ENCODE peak calls at places on chromosome 13, in seven cellular contexts. One of them, this sample, is unnamed.

GRCh38 chr13:57632276-57633140 is 964 bp downstream of the PCDH17 start:
- DNase-seq in mesendoderm: peak; percentile 72
- DNase-seq in GM23248: no peak
- DNase-seq in K562: no peak
- DNase-seq in fibroblast of lung: peak; percentile 31
- DNase-seq in NT2/D1: no peak
- DNase-seq in neuronal stem cell: no peak
- DNase-seq in this sample: peak; percentile 0

GRCh38 chr13:52599853-52600603 is 42.2 kb upstream of the HNRNPA1L2 start:
- DNase-seq in K562: no peak
- DNase-seq in NT2/D1: no peak
- DNase-seq in GM23248: peak; percentile 67
- DNase-seq in fibroblast of lung: peak; percentile 26
- DNase-seq in neuronal stem cell: no peak
- DNase-seq in mesendoderm: peak; percentile 41
- DNase-seq in this sample: peak; percentile 69

GRCh38 chr13:44436589-44437337 is 63.1 kb downstream of the SERP2 start:
- DNase-seq in neuronal stem cell: peak; percentile 90
- DNase-seq in GM23248: peak; percentile 92
- DNase-seq in K562: peak; percentile 84
- DNase-seq in fibroblast of lung: peak; percentile 96
- DNase-seq in NT2/D1: peak; percentile 84
- DNase-seq in mesendoderm: peak; percentile 98
- DNase-seq in this sample: peak; percentile 95

GRCh38 chr13:76725211-76725610 is 161.0 kb downstream of the KCTD12 start:
- DNase-seq in neuronal stem cell: no peak
- DNase-seq in mesendoderm: no peak
- DNase-seq in K562: no peak
- DNase-seq in NT2/D1: no peak
- DNase-seq in fibroblast of lung: peak; percentile 48
- DNase-seq in GM23248: peak; percentile 68
- DNase-seq in this sample: peak; percentile 74

GRCh38 chr13:45851171-45851889 is at the start of gene SIAH3:
- DNase-seq in mesendoderm: peak; percentile 46
- DNase-seq in NT2/D1: no peak
- DNase-seq in neuronal stem cell: no peak
- DNase-seq in fibroblast of lung: peak; percentile 21
- DNase-seq in K562: no peak
- DNase-seq in GM23248: peak; percentile 20
- DNase-seq in this sample: peak; percentile 19

GRCh38 chr13:79987323-79987722 is 353.6 kb downstream of the SPRY2 start:
- DNase-seq in NT2/D1: no peak
- DNase-seq in mesendoderm: no peak
- DNase-seq in GM23248: peak; percentile 74
- DNase-seq in fibroblast of lung: no peak
- DNase-seq in K562: no peak
- DNase-seq in neuronal stem cell: no peak
- DNase-seq in this sample: peak; percentile 82

GRCh38 chr13:67742478-67742877 is 512.3 kb upstream of the PCDH9 start:
- DNase-seq in K562: no peak
- DNase-seq in neuronal stem cell: no peak
- DNase-seq in NT2/D1: no peak
- DNase-seq in fibroblast of lung: no peak
- DNase-seq in mesendoderm: peak; percentile 70
- DNase-seq in GM23248: no peak
- DNase-seq in this sample: no peak

GRCh38 chr13:50030315-50030714 is 15.1 kb downstream of the KCNRG start:
- DNase-seq in NT2/D1: no peak
- DNase-seq in mesendoderm: peak; percentile 75
- DNase-seq in K562: no peak
- DNase-seq in GM23248: peak; percentile 3
- DNase-seq in fibroblast of lung: no peak
- DNase-seq in neuronal stem cell: no peak
- DNase-seq in this sample: no peak

GRCh38 chr13:44843403-44843802 is 145.9 kb downstream of the NUFIP1 start:
- DNase-seq in NT2/D1: no peak
- DNase-seq in K562: no peak
- DNase-seq in GM23248: peak; percentile 68
- DNase-seq in mesendoderm: no peak
- DNase-seq in fibroblast of lung: no peak
- DNase-seq in neuronal stem cell: no peak
- DNase-seq in this sample: peak; percentile 32

GRCh38 chr13:107351305-107351704 is 783.4 kb upstream of the ARGLU1 start:
- DNase-seq in NT2/D1: no peak
- DNase-seq in neuronal stem cell: no peak
- DNase-seq in mesendoderm: peak; percentile 98
- DNase-seq in GM23248: no peak
- DNase-seq in K562: no peak
- DNase-seq in fibroblast of lung: peak; percentile 19
- DNase-seq in this sample: no peak

GRCh38 chr13:67620665-67621064 is 390.5 kb upstream of the PCDH9 start:
- DNase-seq in GM23248: no peak
- DNase-seq in mesendoderm: no peak
- DNase-seq in neuronal stem cell: no peak
- DNase-seq in NT2/D1: no peak
- DNase-seq in fibroblast of lung: peak; percentile 89
- DNase-seq in K562: no peak
- DNase-seq in this sample: peak; percentile 46

GRCh38 chr13:27620377-27621115 is at the start of gene LNX2:
- DNase-seq in K562: peak; percentile 93
- DNase-seq in neuronal stem cell: peak; percentile 96
- DNase-seq in NT2/D1: peak; percentile 87
- DNase-seq in GM23248: peak; percentile 99
- DNase-seq in fibroblast of lung: peak; percentile 95
- DNase-seq in mesendoderm: peak; percentile 99
- DNase-seq in this sample: peak; percentile 99

GRCh38 chr13:76667551-76667950 is 218.7 kb downstream of the KCTD12 start:
- DNase-seq in fibroblast of lung: peak; percentile 87
- DNase-seq in K562: no peak
- DNase-seq in neuronal stem cell: no peak
- DNase-seq in NT2/D1: no peak
- DNase-seq in GM23248: peak; percentile 82
- DNase-seq in mesendoderm: peak; percentile 19
- DNase-seq in this sample: peak; percentile 87

GRCh38 chr13:35164324-35164932 is 222.4 kb downstream of the NBEA start:
- DNase-seq in NT2/D1: no peak
- DNase-seq in K562: peak; percentile 12
- DNase-seq in neuronal stem cell: peak; percentile 20
- DNase-seq in mesendoderm: peak; percentile 48
- DNase-seq in fibroblast of lung: peak; percentile 55
- DNase-seq in GM23248: peak; percentile 61
- DNase-seq in this sample: peak; percentile 83

GRCh38 chr13:44298314-44298713 is 75.3 kb upstream of the SERP2 start:
- DNase-seq in mesendoderm: no peak
- DNase-seq in K562: no peak
- DNase-seq in fibroblast of lung: no peak
- DNase-seq in GM23248: peak; percentile 9
- DNase-seq in NT2/D1: no peak
- DNase-seq in neuronal stem cell: no peak
- DNase-seq in this sample: no peak

GRCh38 chr13:35478384-35479222 is 2.1 kb upstream of the MAB21L1 start:
- DNase-seq in mesendoderm: peak; percentile 43
- DNase-seq in NT2/D1: no peak
- DNase-seq in fibroblast of lung: no peak
- DNase-seq in neuronal stem cell: peak; percentile 55
- DNase-seq in GM23248: no peak
- DNase-seq in K562: no peak
- DNase-seq in this sample: peak; percentile 70

GRCh38 chr13:31029129-31029528 is 96.7 kb downstream of the TEX26 start:
- DNase-seq in neuronal stem cell: no peak
- DNase-seq in GM23248: peak; percentile 17
- DNase-seq in NT2/D1: no peak
- DNase-seq in fibroblast of lung: no peak
- DNase-seq in mesendoderm: peak; percentile 39
- DNase-seq in K562: no peak
- DNase-seq in this sample: no peak

GRCh38 chr13:60617863-60618733 is 221.1 kb downstream of the TDRD3 start:
- DNase-seq in fibroblast of lung: peak; percentile 13
- DNase-seq in mesendoderm: peak; percentile 80
- DNase-seq in K562: peak; percentile 3
- DNase-seq in NT2/D1: peak; percentile 27
- DNase-seq in neuronal stem cell: no peak
- DNase-seq in GM23248: peak; percentile 68
- DNase-seq in this sample: peak; percentile 27

GRCh38 chr13:27024062-27024461 is 147.5 kb downstream of the USP12 start:
- DNase-seq in K562: no peak
- DNase-seq in mesendoderm: no peak
- DNase-seq in fibroblast of lung: no peak
- DNase-seq in GM23248: no peak
- DNase-seq in neuronal stem cell: no peak
- DNase-seq in NT2/D1: no peak
- DNase-seq in this sample: no peak

DNA sequence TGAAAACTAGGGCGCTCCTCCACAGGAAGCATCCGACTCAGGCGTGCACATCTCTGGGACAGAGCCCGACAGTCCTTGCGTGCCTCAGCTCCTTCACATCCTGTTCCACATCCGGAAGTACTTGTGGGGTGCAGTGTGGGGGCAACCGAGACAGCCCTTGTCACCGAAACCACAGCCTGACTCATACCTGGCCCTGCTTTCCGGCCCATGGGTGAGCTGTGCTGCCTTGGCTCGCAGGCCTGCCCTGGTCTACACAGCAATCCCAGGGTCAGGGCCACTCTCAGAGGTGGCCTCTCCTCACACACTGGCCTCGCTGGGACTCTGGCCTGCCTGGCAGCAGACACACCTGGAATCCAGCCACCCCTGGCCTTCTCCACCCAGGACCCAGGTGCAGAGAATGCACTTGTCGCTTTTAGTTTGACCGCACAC is 100.4 kb downstream of the STK24 start:
- DNase-seq in GM23248: peak; percentile 95
- DNase-seq in K562: peak; percentile 79
- DNase-seq in mesendoderm: peak; percentile 80
- DNase-seq in NT2/D1: no peak
- DNase-seq in fibroblast of lung: peak; percentile 77
- DNase-seq in neuronal stem cell: no peak
- DNase-seq in this sample: peak; percentile 77
- H3K9ac ChIP-seq in GM23248: peak overlapping the region; percentile 59
- H3K9ac ChIP-seq in K562: peak overlapping the region; percentile 79
- H3K9ac ChIP-seq in mesendoderm: peak overlapping the region; percentile 45
- H3K9ac ChIP-seq in NT2/D1: peak overlapping the region; percentile 56
- H3K9ac ChIP-seq in fibroblast of lung: no peak overlapping the region
- H3K9ac ChIP-seq in neuronal stem cell: peak overlapping the region; percentile 75
- H3K9ac ChIP-seq in this sample: no peak overlapping the region

GRCh38 chr13:91119643-91120042 is 227.8 kb upstream of the MIR17HG start:
- DNase-seq in GM23248: no peak
- DNase-seq in K562: no peak
- DNase-seq in mesendoderm: no peak
- DNase-seq in fibroblast of lung: no peak
- DNase-seq in neuronal stem cell: no peak
- DNase-seq in NT2/D1: no peak
- DNase-seq in this sample: no peak

GRCh38 chr13:91122766-91123165 is 224.7 kb upstream of the MIR17HG start:
- DNase-seq in neuronal stem cell: no peak
- DNase-seq in NT2/D1: no peak
- DNase-seq in mesendoderm: no peak
- DNase-seq in K562: no peak
- DNase-seq in fibroblast of lung: no peak
- DNase-seq in GM23248: no peak
- DNase-seq in this sample: no peak

GRCh38 chr13:91127995-91128394 is 219.5 kb upstream of the MIR17HG start:
- DNase-seq in fibroblast of lung: no peak
- DNase-seq in neuronal stem cell: no peak
- DNase-seq in K562: no peak
- DNase-seq in GM23248: no peak
- DNase-seq in NT2/D1: no peak
- DNase-seq in mesendoderm: no peak
- DNase-seq in this sample: no peak

GRCh38 chr13:91126806-91127205 is 220.7 kb upstream of the MIR17HG start:
- DNase-seq in fibroblast of lung: no peak
- DNase-seq in mesendoderm: no peak
- DNase-seq in NT2/D1: no peak
- DNase-seq in neuronal stem cell: no peak
- DNase-seq in GM23248: no peak
- DNase-seq in K562: no peak
- DNase-seq in this sample: no peak

DNA sequence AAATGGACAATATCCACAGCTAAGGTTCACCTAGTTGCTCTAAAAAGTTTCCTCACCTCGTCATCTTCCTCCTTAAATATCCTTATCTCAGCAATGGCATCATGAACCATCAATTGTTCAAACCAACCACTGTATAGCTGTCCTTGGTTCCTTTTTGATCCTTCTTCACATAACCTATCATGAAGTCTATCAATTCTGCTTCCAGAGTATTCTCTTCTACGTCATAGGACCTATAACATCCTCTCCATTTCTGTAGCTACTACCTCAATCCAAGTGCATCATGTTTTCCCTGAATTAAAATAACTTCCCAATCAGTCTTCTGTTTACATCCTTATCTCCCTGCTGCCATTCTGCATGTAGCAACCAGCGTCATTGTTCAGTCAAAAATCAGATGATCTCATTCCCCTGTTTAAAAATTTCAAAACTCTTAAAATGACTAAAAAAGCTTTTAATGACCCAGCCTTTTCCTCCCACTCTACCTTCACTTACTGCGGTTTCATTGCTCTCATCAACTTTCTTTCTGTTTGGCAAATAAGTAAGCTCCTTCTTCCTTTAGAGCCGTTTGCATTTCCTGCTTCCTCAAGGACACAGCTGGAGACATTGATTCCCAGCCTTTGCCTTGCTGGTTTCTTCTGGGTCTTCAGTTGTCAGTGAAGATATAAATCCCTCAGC is 223.9 kb upstream of the MIR17HG start:
- DNase-seq in NT2/D1: peak; percentile 8
- DNase-seq in mesendoderm: peak; percentile 72
- DNase-seq in neuronal stem cell: no peak
- DNase-seq in fibroblast of lung: no peak
- DNase-seq in K562: no peak
- DNase-seq in GM23248: no peak
- DNase-seq in this sample: no peak
- H3K4me1 ChIP-seq in NT2/D1: no peaks in the 10 kb centered on the region
- H3K4me1 ChIP-seq in mesendoderm: peaks cover 3% of the 10 kb centered on the region
- H3K4me1 ChIP-seq in neuronal stem cell: no peaks in the 10 kb centered on the region
- H3K4me1 ChIP-seq in fibroblast of lung: no peaks in the 10 kb centered on the region
- H3K4me1 ChIP-seq in K562: no peaks in the 10 kb centered on the region
- H3K4me1 ChIP-seq in GM23248: no peaks in the 10 kb centered on the region
- H3K4me1 ChIP-seq in this sample: no peaks in the 10 kb centered on the region

GRCh38 chr13:40648841-40649240 is 17.6 kb downstream of the FOXO1 start:
- DNase-seq in fibroblast of lung: no peak
- DNase-seq in K562: no peak
- DNase-seq in NT2/D1: no peak
- DNase-seq in GM23248: no peak
- DNase-seq in neuronal stem cell: no peak
- DNase-seq in mesendoderm: peak; percentile 77
- DNase-seq in this sample: no peak
- H3K9ac ChIP-seq in fibroblast of lung: no peak overlapping the region
- H3K9ac ChIP-seq in K562: no peak overlapping the region
- H3K9ac ChIP-seq in NT2/D1: no peak overlapping the region
- H3K9ac ChIP-seq in GM23248: no peak overlapping the region
- H3K9ac ChIP-seq in neuronal stem cell: no peak overlapping the region
- H3K9ac ChIP-seq in mesendoderm: no peak overlapping the region
- H3K9ac ChIP-seq in this sample: peak overlapping the region; percentile 11

DNA sequence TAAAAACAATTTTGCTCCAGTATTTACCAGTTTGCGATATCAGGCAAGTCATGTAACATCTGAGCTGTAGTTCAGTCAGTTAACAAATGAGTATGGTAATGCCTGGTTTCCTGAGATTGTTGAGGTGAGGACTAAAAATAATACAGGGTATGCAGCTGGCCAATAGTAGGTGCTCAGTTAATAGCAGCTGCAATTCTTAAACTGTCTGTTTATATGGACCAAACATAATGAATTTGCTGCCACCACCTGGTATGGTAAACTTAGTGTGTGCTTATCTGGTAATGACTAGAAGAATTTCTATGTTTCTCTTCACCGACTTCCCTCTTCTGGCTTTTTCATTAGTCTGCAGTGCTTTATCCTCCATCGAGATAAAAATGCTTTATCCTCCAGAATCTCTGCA is 9.1 kb downstream of the ZMYM2 start:
- DNase-seq in NT2/D1: no peak
- DNase-seq in neuronal stem cell: no peak
- DNase-seq in K562: no peak
- DNase-seq in mesendoderm: no peak
- DNase-seq in GM23248: no peak
- DNase-seq in fibroblast of lung: no peak
- DNase-seq in this sample: no peak
- H3K4me1 ChIP-seq in NT2/D1: no peaks in the 10 kb centered on the region
- H3K4me1 ChIP-seq in neuronal stem cell: no peaks in the 10 kb centered on the region
- H3K4me1 ChIP-seq in K562: no peaks in the 10 kb centered on the region
- H3K4me1 ChIP-seq in mesendoderm: no peaks in the 10 kb centered on the region
- H3K4me1 ChIP-seq in GM23248: no peaks in the 10 kb centered on the region
- H3K4me1 ChIP-seq in fibroblast of lung: no peaks in the 10 kb centered on the region
- H3K4me1 ChIP-seq in this sample: peaks cover 14% of the 10 kb centered on the region

This sample was measured in adipocyte.